ENCODE peak calls at places on chromosomes 2 and 18, in seven cellular contexts. One of them, this sample, is unnamed.
A peak's percentile ranks its signal among the peaks of the same experiment; 100 is the strongest.

GRCh38 chr2:215905691-215906090 is 107.7 kb downstream of the MREG start:
- DNase-seq in Caco-2: no peak
- DNase-seq in heart right ventricle: no peak
- DNase-seq in psoas muscle: no peak
- DNase-seq in keratinocyte: no peak
- DNase-seq in left ventricle myocardium inferior: no peak
- DNase-seq in GM23338: no peak
- DNase-seq in this sample: no peak

GRCh38 chr2:6103949-6104348 is 411.8 kb downstream of the SOX11 start:
- DNase-seq in heart right ventricle: no peak
- DNase-seq in Caco-2: peak; percentile 40
- DNase-seq in keratinocyte: no peak
- DNase-seq in GM23338: peak; percentile 37
- DNase-seq in left ventricle myocardium inferior: no peak
- DNase-seq in psoas muscle: peak; percentile 39
- DNase-seq in this sample: no peak

GRCh38 chr18:69469444-69469919 is 68.8 kb downstream of the DOK6 start:
- DNase-seq in psoas muscle: peak; percentile 14
- DNase-seq in keratinocyte: no peak
- DNase-seq in heart right ventricle: no peak
- DNase-seq in GM23338: peak; percentile 80
- DNase-seq in Caco-2: no peak
- DNase-seq in left ventricle myocardium inferior: no peak
- DNase-seq in this sample: peak; percentile 4

GRCh38 chr18:62720048-62720447 is 4.7 kb downstream of the PHLPP1 start:
- DNase-seq in left ventricle myocardium inferior: no peak
- DNase-seq in heart right ventricle: no peak
- DNase-seq in psoas muscle: no peak
- DNase-seq in Caco-2: no peak
- DNase-seq in keratinocyte: no peak
- DNase-seq in GM23338: no peak
- DNase-seq in this sample: no peak

GRCh38 chr2:109663721-109664120 is 49.6 kb downstream of the SOWAHC start:
- DNase-seq in left ventricle myocardium inferior: peak; percentile 53
- DNase-seq in Caco-2: no peak
- DNase-seq in GM23338: no peak
- DNase-seq in keratinocyte: peak; percentile 55
- DNase-seq in psoas muscle: peak; percentile 61
- DNase-seq in heart right ventricle: peak; percentile 82
- DNase-seq in this sample: no peak

GRCh38 chr2:190875881-190876280 is 4.7 kb upstream of the GLS start:
- DNase-seq in keratinocyte: no peak
- DNase-seq in Caco-2: no peak
- DNase-seq in GM23338: no peak
- DNase-seq in psoas muscle: no peak
- DNase-seq in heart right ventricle: no peak
- DNase-seq in left ventricle myocardium inferior: no peak
- DNase-seq in this sample: peak; percentile 28

GRCh38 chr2:107936427-107937359 is 49.6 kb upstream of the SLC5A7 start:
- DNase-seq in keratinocyte: no peak
- DNase-seq in heart right ventricle: no peak
- DNase-seq in left ventricle myocardium inferior: no peak
- DNase-seq in psoas muscle: no peak
- DNase-seq in Caco-2: no peak
- DNase-seq in GM23338: peak; percentile 58
- DNase-seq in this sample: no peak

GRCh38 chr18:42334931-42335330 is 379.9 kb downstream of the PIK3C3 start:
- DNase-seq in left ventricle myocardium inferior: no peak
- DNase-seq in GM23338: no peak
- DNase-seq in keratinocyte: no peak
- DNase-seq in heart right ventricle: no peak
- DNase-seq in Caco-2: no peak
- DNase-seq in psoas muscle: no peak
- DNase-seq in this sample: no peak

GRCh38 chr2:159564081-159564480 is 52.3 kb downstream of the BAZ2B start:
- DNase-seq in keratinocyte: no peak
- DNase-seq in GM23338: no peak
- DNase-seq in heart right ventricle: no peak
- DNase-seq in psoas muscle: no peak
- DNase-seq in left ventricle myocardium inferior: no peak
- DNase-seq in Caco-2: no peak
- DNase-seq in this sample: no peak

GRCh38 chr2:50729306-50730105 is 302.4 kb downstream of the NRXN1 start:
- DNase-seq in GM23338: peak; percentile 64
- DNase-seq in left ventricle myocardium inferior: no peak
- DNase-seq in keratinocyte: no peak
- DNase-seq in heart right ventricle: no peak
- DNase-seq in Caco-2: no peak
- DNase-seq in psoas muscle: no peak
- DNase-seq in this sample: no peak

GRCh38 chr2:150472122-150472899 is 15.2 kb downstream of the RND3 start:
- DNase-seq in heart right ventricle: peak; percentile 50
- DNase-seq in Caco-2: peak; percentile 69
- DNase-seq in keratinocyte: peak; percentile 38
- DNase-seq in GM23338: no peak
- DNase-seq in psoas muscle: peak; percentile 61
- DNase-seq in left ventricle myocardium inferior: peak; percentile 51
- DNase-seq in this sample: no peak

GRCh38 chr2:199458806-199459285 is 1.1 kb upstream of the SATB2 start:
- DNase-seq in Caco-2: no peak
- DNase-seq in left ventricle myocardium inferior: no peak
- DNase-seq in GM23338: peak; percentile 44
- DNase-seq in keratinocyte: no peak
- DNase-seq in psoas muscle: no peak
- DNase-seq in heart right ventricle: no peak
- DNase-seq in this sample: peak; percentile 39

GRCh38 chr2:200308001-200308400 is 1.5 kb downstream of the SPATS2L start:
- DNase-seq in keratinocyte: no peak
- DNase-seq in psoas muscle: no peak
- DNase-seq in GM23338: no peak
- DNase-seq in heart right ventricle: no peak
- DNase-seq in Caco-2: no peak
- DNase-seq in left ventricle myocardium inferior: no peak
- DNase-seq in this sample: no peak

GRCh38 chr2:213086566-213086965 is 64.8 kb downstream of the IKZF2 start:
- DNase-seq in left ventricle myocardium inferior: no peak
- DNase-seq in keratinocyte: no peak
- DNase-seq in GM23338: peak; percentile 88
- DNase-seq in heart right ventricle: no peak
- DNase-seq in Caco-2: peak; percentile 39
- DNase-seq in psoas muscle: no peak
- DNase-seq in this sample: no peak

GRCh38 chr18:11392292-11392691 is 217.1 kb upstream of the SLC35G4 start:
- DNase-seq in left ventricle myocardium inferior: no peak
- DNase-seq in Caco-2: no peak
- DNase-seq in heart right ventricle: no peak
- DNase-seq in GM23338: peak; percentile 67
- DNase-seq in keratinocyte: no peak
- DNase-seq in psoas muscle: no peak
- DNase-seq in this sample: no peak

GRCh38 chr2:152083202-152083601 is 15.6 kb downstream of the CACNB4 start:
- DNase-seq in psoas muscle: no peak
- DNase-seq in left ventricle myocardium inferior: no peak
- DNase-seq in keratinocyte: no peak
- DNase-seq in heart right ventricle: no peak
- DNase-seq in GM23338: no peak
- DNase-seq in Caco-2: no peak
- DNase-seq in this sample: no peak

GRCh38 chr2:73050011-73050617 is 21.4 kb downstream of the SFXN5 start:
- DNase-seq in left ventricle myocardium inferior: no peak
- DNase-seq in GM23338: peak; percentile 68
- DNase-seq in psoas muscle: no peak
- DNase-seq in keratinocyte: no peak
- DNase-seq in Caco-2: no peak
- DNase-seq in heart right ventricle: no peak
- DNase-seq in this sample: no peak

DNA sequence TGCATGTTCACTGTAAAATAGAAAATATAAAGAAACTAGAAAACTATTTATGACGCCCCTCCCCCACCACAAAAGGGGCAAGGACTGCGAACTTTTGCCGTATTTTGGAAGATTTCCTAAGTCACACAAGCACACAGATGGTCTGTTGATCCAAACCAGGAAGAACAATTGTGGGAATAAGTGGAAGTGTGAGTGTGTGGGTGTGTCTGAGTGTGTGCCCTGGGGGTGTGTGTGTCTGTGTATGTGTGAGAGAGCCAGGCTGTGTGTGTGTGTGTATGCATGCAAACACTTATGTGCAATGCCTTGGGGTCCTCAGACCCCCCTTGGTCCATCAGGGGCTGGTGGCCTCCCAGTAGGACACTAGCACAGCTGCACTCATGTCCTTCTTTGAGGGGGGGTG is 43.1 kb downstream of the HPCAL1 start:
- DNase-seq in left ventricle myocardium inferior: no peak
- DNase-seq in heart right ventricle: no peak
- DNase-seq in Caco-2: no peak
- DNase-seq in psoas muscle: peak; percentile 31
- DNase-seq in keratinocyte: no peak
- DNase-seq in GM23338: no peak
- DNase-seq in this sample: no peak
- H3K4me1 ChIP-seq in left ventricle myocardium inferior: peaks cover 65% of the 10 kb centered on the region
- H3K4me1 ChIP-seq in heart right ventricle: peaks cover 23% of the 10 kb centered on the region
- H3K4me1 ChIP-seq in Caco-2: no peaks in the 10 kb centered on the region
- H3K4me1 ChIP-seq in psoas muscle: peaks cover 4% of the 10 kb centered on the region
- H3K4me1 ChIP-seq in keratinocyte: peaks cover 13% of the 10 kb centered on the region
- H3K4me1 ChIP-seq in GM23338: peaks cover 3% of the 10 kb centered on the region
- H3K4me1 ChIP-seq in this sample: peaks cover 53% of the 10 kb centered on the region

GRCh38 chr2:9885036-9885684 is 41.9 kb downstream of the TAF1B start:
- DNase-seq in left ventricle myocardium inferior: no peak
- DNase-seq in GM23338: no peak
- DNase-seq in keratinocyte: no peak
- DNase-seq in heart right ventricle: no peak
- DNase-seq in Caco-2: no peak
- DNase-seq in psoas muscle: no peak
- DNase-seq in this sample: no peak
- H3K36me3 ChIP-seq in left ventricle myocardium inferior: peaks cover 35% of the 10 kb centered on the region
- H3K36me3 ChIP-seq in GM23338: no peaks in the 10 kb centered on the region
- H3K36me3 ChIP-seq in keratinocyte: peaks cover 3% of the 10 kb centered on the region
- H3K36me3 ChIP-seq in heart right ventricle: peaks cover 41% of the 10 kb centered on the region
- H3K36me3 ChIP-seq in Caco-2: no peaks in the 10 kb centered on the region
- H3K36me3 ChIP-seq in psoas muscle: no peaks in the 10 kb centered on the region
- H3K36me3 ChIP-seq in this sample: peaks cover 3% of the 10 kb centered on the region

GRCh38 chr2:118853647-118854367 is 6.4 kb upstream of the EN1 start:
- DNase-seq in left ventricle myocardium inferior: no peak
- DNase-seq in heart right ventricle: no peak
- DNase-seq in Caco-2: peak; percentile 27
- DNase-seq in psoas muscle: peak; percentile 39
- DNase-seq in GM23338: peak; percentile 62
- DNase-seq in keratinocyte: no peak
- DNase-seq in this sample: no peak

GRCh38 chr2:118852605-118853128 is 5.2 kb upstream of the EN1 start:
- DNase-seq in Caco-2: peak; percentile 16
- DNase-seq in left ventricle myocardium inferior: no peak
- DNase-seq in psoas muscle: no peak
- DNase-seq in GM23338: no peak
- DNase-seq in heart right ventricle: no peak
- DNase-seq in keratinocyte: no peak
- DNase-seq in this sample: no peak

GRCh38 chr2:118854507-118855300 is 7.3 kb upstream of the EN1 start:
- DNase-seq in Caco-2: no peak
- DNase-seq in keratinocyte: no peak
- DNase-seq in heart right ventricle: no peak
- DNase-seq in left ventricle myocardium inferior: no peak
- DNase-seq in GM23338: peak; percentile 70
- DNase-seq in psoas muscle: no peak
- DNase-seq in this sample: no peak

GRCh38 chr2:118851650-118852049 is 4.2 kb upstream of the EN1 start:
- DNase-seq in heart right ventricle: no peak
- DNase-seq in psoas muscle: no peak
- DNase-seq in Caco-2: no peak
- DNase-seq in GM23338: peak; percentile 35
- DNase-seq in left ventricle myocardium inferior: no peak
- DNase-seq in keratinocyte: no peak
- DNase-seq in this sample: no peak

GRCh38 chr2:118853129-118853640 is 5.7 kb upstream of the EN1 start:
- DNase-seq in left ventricle myocardium inferior: no peak
- DNase-seq in keratinocyte: no peak
- DNase-seq in heart right ventricle: no peak
- DNase-seq in Caco-2: no peak
- DNase-seq in psoas muscle: no peak
- DNase-seq in GM23338: no peak
- DNase-seq in this sample: no peak
- H3K4me3 ChIP-seq in left ventricle myocardium inferior: no peak overlapping the region
- H3K4me3 ChIP-seq in keratinocyte: no peak overlapping the region
- H3K4me3 ChIP-seq in heart right ventricle: no peak overlapping the region
- H3K4me3 ChIP-seq in Caco-2: no peak overlapping the region
- H3K4me3 ChIP-seq in psoas muscle: no peak overlapping the region
- H3K4me3 ChIP-seq in GM23338: peak overlapping the region; percentile 60
- H3K4me3 ChIP-seq in this sample: no peak overlapping the region

GRCh38 chr2:33482518-33482917 is 6.1 kb downstream of the RASGRP3 start:
- DNase-seq in heart right ventricle: no peak
- DNase-seq in left ventricle myocardium inferior: no peak
- DNase-seq in Caco-2: no peak
- DNase-seq in psoas muscle: no peak
- DNase-seq in keratinocyte: no peak
- DNase-seq in GM23338: no peak
- DNase-seq in this sample: no peak

GRCh38 chr2:33476100-33476792 is at the start of gene RASGRP3:
- DNase-seq in keratinocyte: peak; percentile 11
- DNase-seq in left ventricle myocardium inferior: peak; percentile 88
- DNase-seq in GM23338: peak; percentile 52
- DNase-seq in Caco-2: peak; percentile 67
- DNase-seq in heart right ventricle: peak; percentile 87
- DNase-seq in psoas muscle: peak; percentile 96
- DNase-seq in this sample: peak; percentile 73

GRCh38 chr2:33476793-33477190 is 343 bp downstream of the RASGRP3 start:
- DNase-seq in GM23338: no peak
- DNase-seq in keratinocyte: no peak
- DNase-seq in psoas muscle: no peak
- DNase-seq in left ventricle myocardium inferior: no peak
- DNase-seq in heart right ventricle: no peak
- DNase-seq in Caco-2: no peak
- DNase-seq in this sample: no peak

GRCh38 chr2:33477473-33478468 is 1.3 kb downstream of the RASGRP3 start:
- DNase-seq in left ventricle myocardium inferior: peak; percentile 36
- DNase-seq in Caco-2: no peak
- DNase-seq in heart right ventricle: peak; percentile 57
- DNase-seq in psoas muscle: peak; percentile 60
- DNase-seq in GM23338: no peak
- DNase-seq in keratinocyte: no peak
- DNase-seq in this sample: no peak

DNA sequence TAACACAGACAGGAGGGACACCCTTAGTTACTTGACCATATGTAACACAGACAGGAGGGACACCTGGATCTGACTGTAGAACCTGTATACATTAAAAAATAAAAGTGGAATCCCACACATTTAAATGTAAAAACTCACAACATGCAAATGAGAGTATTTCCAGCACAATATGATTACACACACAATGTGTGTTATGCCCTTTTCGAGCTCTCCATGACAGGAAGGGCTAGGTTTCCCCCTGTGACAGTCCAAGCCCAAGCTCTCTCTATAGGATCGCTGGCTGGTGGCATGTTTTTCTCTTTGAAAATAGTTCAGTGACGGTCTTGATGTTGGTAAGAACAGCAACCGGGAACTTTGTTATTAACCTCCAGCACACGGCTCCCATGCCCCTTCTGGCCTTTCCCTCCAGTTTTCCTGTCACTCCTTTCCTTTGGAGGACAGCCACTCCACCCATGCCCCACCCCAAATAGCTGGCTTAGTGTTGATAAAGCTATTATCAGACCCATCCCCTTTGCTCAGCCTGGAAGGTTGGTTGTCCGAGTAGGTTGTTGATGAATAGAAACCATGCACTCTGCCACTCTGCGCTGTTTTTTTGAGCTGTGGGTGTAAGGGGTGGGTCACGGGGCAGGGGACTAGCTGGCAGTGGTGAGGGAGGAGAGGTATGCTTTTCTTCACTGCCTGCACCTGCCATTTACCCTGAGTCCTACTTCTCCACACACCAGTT is 2.7 kb downstream of the RASGRP3 start:
- DNase-seq in heart right ventricle: peak; percentile 23
- DNase-seq in left ventricle myocardium inferior: no peak
- DNase-seq in keratinocyte: no peak
- DNase-seq in psoas muscle: no peak
- DNase-seq in GM23338: no peak
- DNase-seq in Caco-2: no peak
- DNase-seq in this sample: no peak
- H3K4me1 ChIP-seq in heart right ventricle: peaks cover 19% of the 10 kb centered on the region
- H3K4me1 ChIP-seq in left ventricle myocardium inferior: peaks cover 86% of the 10 kb centered on the region
- H3K4me1 ChIP-seq in keratinocyte: peaks cover 3% of the 10 kb centered on the region
- H3K4me1 ChIP-seq in psoas muscle: peaks cover 64% of the 10 kb centered on the region
- H3K4me1 ChIP-seq in GM23338: peaks cover 10% of the 10 kb centered on the region
- H3K4me1 ChIP-seq in Caco-2: peaks cover 69% of the 10 kb centered on the region
- H3K4me1 ChIP-seq in this sample: peaks cover 20% of the 10 kb centered on the region